ENCODE peak calls at places on chromosomes 3 and 15, in five cellular contexts. One of them, this sample, is unnamed.

GRCh38 chr3:64138046-64138445 is 87.2 kb downstream of the PRICKLE2 start:
- DNase-seq in body of pancreas: no peak
- DNase-seq in SK-N-SH: no peak
- DNase-seq in ascending aorta: no peak
- DNase-seq in mesendoderm: no peak
- DNase-seq in this sample: no peak

GRCh38 chr15:74857671-74858365 is 14.9 kb upstream of the ULK3 start:
- DNase-seq in body of pancreas: no peak
- DNase-seq in mesendoderm: no peak
- DNase-seq in ascending aorta: no peak
- DNase-seq in SK-N-SH: no peak
- DNase-seq in this sample: no peak

GRCh38 chr15:79994651-79995050 is 23.7 kb upstream of the BCL2A1 start:
- DNase-seq in SK-N-SH: no peak
- DNase-seq in ascending aorta: no peak
- DNase-seq in mesendoderm: peak; percentile 42
- DNase-seq in body of pancreas: no peak
- DNase-seq in this sample: peak; percentile 65

GRCh38 chr3:148178508-148178907 is 519.2 kb upstream of the AGTR1 start:
- DNase-seq in mesendoderm: peak; percentile 4
- DNase-seq in body of pancreas: no peak
- DNase-seq in SK-N-SH: no peak
- DNase-seq in ascending aorta: no peak
- DNase-seq in this sample: peak; percentile 8

GRCh38 chr3:153840487-153840886 is 280.7 kb upstream of the ARHGEF26 start:
- DNase-seq in body of pancreas: no peak
- DNase-seq in SK-N-SH: no peak
- DNase-seq in mesendoderm: no peak
- DNase-seq in ascending aorta: no peak
- DNase-seq in this sample: no peak

GRCh38 chr3:111299070-111299672 is 227.6 kb downstream of the NECTIN3 start:
- DNase-seq in mesendoderm: peak; percentile 72
- DNase-seq in ascending aorta: no peak
- DNase-seq in SK-N-SH: no peak
- DNase-seq in body of pancreas: no peak
- DNase-seq in this sample: peak; percentile 26

GRCh38 chr15:77076325-77076915 is 5.5 kb upstream of the TSPAN3 start:
- DNase-seq in ascending aorta: no peak
- DNase-seq in SK-N-SH: no peak
- DNase-seq in body of pancreas: no peak
- DNase-seq in mesendoderm: no peak
- DNase-seq in this sample: no peak

GRCh38 chr3:48524970-48525369 is 21.0 kb upstream of the SHISA5 start:
- DNase-seq in mesendoderm: no peak
- DNase-seq in ascending aorta: no peak
- DNase-seq in body of pancreas: no peak
- DNase-seq in SK-N-SH: no peak
- DNase-seq in this sample: no peak

GRCh38 chr3:17045705-17046104 is 160.9 kb downstream of the PLCL2 start:
- DNase-seq in ascending aorta: no peak
- DNase-seq in mesendoderm: no peak
- DNase-seq in SK-N-SH: no peak
- DNase-seq in body of pancreas: no peak
- DNase-seq in this sample: no peak

GRCh38 chr3:153356908-153357307 is 194.9 kb downstream of the RAP2B start:
- DNase-seq in body of pancreas: no peak
- DNase-seq in ascending aorta: no peak
- DNase-seq in SK-N-SH: no peak
- DNase-seq in mesendoderm: no peak
- DNase-seq in this sample: no peak

GRCh38 chr15:71512281-71513016 is 297.9 kb upstream of the NR2E3 start:
- DNase-seq in body of pancreas: no peak
- DNase-seq in SK-N-SH: no peak
- DNase-seq in ascending aorta: no peak
- DNase-seq in mesendoderm: no peak
- DNase-seq in this sample: no peak

GRCh38 chr3:147368151-147368550 is 38.2 kb downstream of the ZIC4 start:
- DNase-seq in body of pancreas: no peak
- DNase-seq in SK-N-SH: no peak
- DNase-seq in mesendoderm: no peak
- DNase-seq in ascending aorta: no peak
- DNase-seq in this sample: no peak

GRCh38 chr3:16817201-16817600 is 67.6 kb upstream of the PLCL2 start:
- DNase-seq in SK-N-SH: no peak
- DNase-seq in body of pancreas: no peak
- DNase-seq in mesendoderm: no peak
- DNase-seq in ascending aorta: no peak
- DNase-seq in this sample: no peak

GRCh38 chr15:96807361-96807760 is 476.9 kb downstream of the NR2F2 start:
- DNase-seq in ascending aorta: no peak
- DNase-seq in body of pancreas: no peak
- DNase-seq in mesendoderm: peak; percentile 29
- DNase-seq in SK-N-SH: no peak
- DNase-seq in this sample: no peak

GRCh38 chr3:26100176-26100575 is 310.3 kb downstream of the OXSM start:
- DNase-seq in mesendoderm: no peak
- DNase-seq in ascending aorta: no peak
- DNase-seq in SK-N-SH: no peak
- DNase-seq in body of pancreas: no peak
- DNase-seq in this sample: no peak

GRCh38 chr15:68340711-68341671 is 63.4 kb downstream of the FEM1B start:
- DNase-seq in mesendoderm: no peak
- DNase-seq in SK-N-SH: no peak
- DNase-seq in ascending aorta: no peak
- DNase-seq in body of pancreas: no peak
- DNase-seq in this sample: no peak

GRCh38 chr15:63057454-63058335 is 15.1 kb downstream of the TPM1 start:
- DNase-seq in mesendoderm: no peak
- DNase-seq in body of pancreas: no peak
- DNase-seq in SK-N-SH: no peak
- DNase-seq in ascending aorta: no peak
- DNase-seq in this sample: no peak

GRCh38 chr3:157156844-157157635 is 2.9 kb downstream of the CCNL1 start:
- DNase-seq in ascending aorta: no peak
- DNase-seq in mesendoderm: peak; percentile 61
- DNase-seq in SK-N-SH: no peak
- DNase-seq in body of pancreas: no peak
- DNase-seq in this sample: no peak

GRCh38 chr3:294096-294495 is 97.5 kb downstream of the CHL1 start:
- DNase-seq in body of pancreas: no peak
- DNase-seq in mesendoderm: no peak
- DNase-seq in ascending aorta: no peak
- DNase-seq in SK-N-SH: no peak
- DNase-seq in this sample: peak; percentile 96

GRCh38 chr3:45021524-45021923 is 4.6 kb upstream of the CLEC3B start:
- DNase-seq in body of pancreas: no peak
- DNase-seq in mesendoderm: no peak
- DNase-seq in SK-N-SH: no peak
- DNase-seq in ascending aorta: no peak
- DNase-seq in this sample: no peak

GRCh38 chr15:39124155-39124924 is 456.5 kb upstream of the THBS1 start:
- DNase-seq in ascending aorta: no peak
- DNase-seq in SK-N-SH: no peak
- DNase-seq in body of pancreas: no peak
- DNase-seq in mesendoderm: no peak
- DNase-seq in this sample: no peak

GRCh38 chr3:131849640-131850039 is 185.2 kb downstream of the CPNE4 start:
- DNase-seq in body of pancreas: no peak
- DNase-seq in SK-N-SH: no peak
- DNase-seq in mesendoderm: no peak
- DNase-seq in ascending aorta: no peak
- DNase-seq in this sample: no peak

GRCh38 chr3:8931342-8931741 is 31.9 kb downstream of the RAD18 start:
- DNase-seq in body of pancreas: no peak
- DNase-seq in SK-N-SH: peak; percentile 20
- DNase-seq in ascending aorta: no peak
- DNase-seq in mesendoderm: no peak
- DNase-seq in this sample: no peak

GRCh38 chr3:32246079-32246675 is 7.7 kb downstream of the CMTM8 start:
- DNase-seq in ascending aorta: no peak
- DNase-seq in body of pancreas: no peak
- DNase-seq in mesendoderm: peak; percentile 37
- DNase-seq in SK-N-SH: no peak
- DNase-seq in this sample: no peak

GRCh38 chr3:168341192-168341816 is 245.6 kb upstream of the GOLIM4 start:
- DNase-seq in body of pancreas: no peak
- DNase-seq in ascending aorta: no peak
- DNase-seq in mesendoderm: no peak
- DNase-seq in SK-N-SH: peak; percentile 7
- DNase-seq in this sample: no peak

GRCh38 chr3:126431103-126431534 is 36.4 kb downstream of the CFAP100 start:
- DNase-seq in ascending aorta: no peak
- DNase-seq in body of pancreas: no peak
- DNase-seq in SK-N-SH: no peak
- DNase-seq in mesendoderm: no peak
- DNase-seq in this sample: no peak

GRCh38 chr3:67349551-67350174 is 304.7 kb downstream of the SUCLG2 start:
- DNase-seq in ascending aorta: no peak
- DNase-seq in SK-N-SH: no peak
- DNase-seq in mesendoderm: no peak
- DNase-seq in body of pancreas: no peak
- DNase-seq in this sample: no peak

GRCh38 chr3:3586843-3587626 is 212.2 kb upstream of the LRRN1 start:
- DNase-seq in ascending aorta: no peak
- DNase-seq in body of pancreas: no peak
- DNase-seq in mesendoderm: peak; percentile 7
- DNase-seq in SK-N-SH: no peak
- DNase-seq in this sample: no peak

GRCh38 chr15:88401972-88402656 is 65.1 kb downstream of the MRPL46 start:
- DNase-seq in SK-N-SH: peak; percentile 28
- DNase-seq in body of pancreas: no peak
- DNase-seq in mesendoderm: peak; percentile 75
- DNase-seq in ascending aorta: no peak
- DNase-seq in this sample: no peak

GRCh38 chr3:157746391-157746790 is 243.2 kb upstream of the VEPH1 start:
- DNase-seq in ascending aorta: no peak
- DNase-seq in body of pancreas: no peak
- DNase-seq in mesendoderm: no peak
- DNase-seq in SK-N-SH: no peak
- DNase-seq in this sample: no peak

GRCh38 chr3:178618197-178618596 is 82.0 kb downstream of the KCNMB2 start:
- DNase-seq in SK-N-SH: no peak
- DNase-seq in ascending aorta: no peak
- DNase-seq in mesendoderm: no peak
- DNase-seq in body of pancreas: no peak
- DNase-seq in this sample: no peak

GRCh38 chr15:43518073-43518761 is 809 bp downstream of the MAP1A start:
- DNase-seq in ascending aorta: no peak
- DNase-seq in SK-N-SH: peak; percentile 70
- DNase-seq in mesendoderm: peak; percentile 75
- DNase-seq in body of pancreas: no peak
- DNase-seq in this sample: no peak

GRCh38 chr15:63037996-63038720 is 4.4 kb upstream of the TPM1 start:
- DNase-seq in SK-N-SH: no peak
- DNase-seq in body of pancreas: no peak
- DNase-seq in mesendoderm: no peak
- DNase-seq in ascending aorta: no peak
- DNase-seq in this sample: peak; percentile 87

GRCh38 chr3:159882784-159883779 is 105.6 kb upstream of the IL12A start:
- DNase-seq in ascending aorta: no peak
- DNase-seq in body of pancreas: no peak
- DNase-seq in SK-N-SH: peak; percentile 58
- DNase-seq in mesendoderm: peak; percentile 7
- DNase-seq in this sample: no peak

GRCh38 chr3:99484871-99485270 is 153.5 kb upstream of the COL8A1 start:
- DNase-seq in body of pancreas: no peak
- DNase-seq in SK-N-SH: no peak
- DNase-seq in mesendoderm: no peak
- DNase-seq in ascending aorta: no peak
- DNase-seq in this sample: no peak

GRCh38 chr15:80275946-80276345 is 23.9 kb upstream of the CTXND1 start:
- DNase-seq in body of pancreas: no peak
- DNase-seq in SK-N-SH: no peak
- DNase-seq in mesendoderm: no peak
- DNase-seq in ascending aorta: no peak
- DNase-seq in this sample: peak; percentile 10

GRCh38 chr3:132317229-132317948 is at the start of gene ACP3:
- DNase-seq in ascending aorta: no peak
- DNase-seq in body of pancreas: peak; percentile 67
- DNase-seq in mesendoderm: peak; percentile 86
- DNase-seq in SK-N-SH: no peak
- DNase-seq in this sample: peak; percentile 84

GRCh38 chr3:27606537-27606936 is 115.6 kb downstream of the EOMES start:
- DNase-seq in SK-N-SH: no peak
- DNase-seq in body of pancreas: no peak
- DNase-seq in mesendoderm: no peak
- DNase-seq in ascending aorta: no peak
- DNase-seq in this sample: no peak
- H3K27ac ChIP-seq in SK-N-SH: no peak overlapping the region
- H3K27ac ChIP-seq in body of pancreas: no peak overlapping the region
- H3K27ac ChIP-seq in mesendoderm: no peak overlapping the region
- H3K27ac ChIP-seq in ascending aorta: no peak overlapping the region
- H3K27ac ChIP-seq in this sample: peak overlapping the region; percentile 61

GRCh38 chr3:169836058-169836941 is 23.6 kb upstream of the LRRC34 start:
- DNase-seq in ascending aorta: no peak
- DNase-seq in SK-N-SH: no peak
- DNase-seq in body of pancreas: no peak
- DNase-seq in mesendoderm: peak; percentile 30
- DNase-seq in this sample: no peak
- H3K27ac ChIP-seq in ascending aorta: no peak overlapping the region
- H3K27ac ChIP-seq in SK-N-SH: no peak overlapping the region
- H3K27ac ChIP-seq in body of pancreas: no peak overlapping the region
- H3K27ac ChIP-seq in mesendoderm: no peak overlapping the region
- H3K27ac ChIP-seq in this sample: no peak overlapping the region

DNA sequence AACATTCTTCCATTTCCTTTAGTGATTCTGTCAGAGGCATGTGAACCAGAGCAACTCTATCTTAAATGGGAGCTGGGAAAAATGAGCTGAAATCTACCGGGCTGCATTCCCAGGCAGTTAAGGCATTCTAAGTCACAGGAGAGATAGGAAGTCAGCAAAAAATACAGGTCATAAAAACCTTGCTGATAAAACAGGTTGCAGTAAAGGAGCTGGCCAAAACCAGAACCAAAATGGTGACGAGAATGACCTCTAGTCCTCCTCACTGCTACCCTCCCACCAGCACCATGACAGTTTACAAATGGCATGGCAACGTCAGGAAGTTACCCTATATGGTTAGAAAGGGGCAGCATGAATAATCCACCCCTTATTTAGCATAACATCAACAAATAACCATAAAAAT is 66.4 kb downstream of the B3GALNT1 start:
- DNase-seq in SK-N-SH: no peak
- DNase-seq in body of pancreas: no peak
- DNase-seq in ascending aorta: no peak
- DNase-seq in mesendoderm: no peak
- DNase-seq in this sample: no peak
- H3K27ac ChIP-seq in SK-N-SH: no peak overlapping the region
- H3K27ac ChIP-seq in body of pancreas: no peak overlapping the region
- H3K27ac ChIP-seq in ascending aorta: no peak overlapping the region
- H3K27ac ChIP-seq in mesendoderm: no peak overlapping the region
- H3K27ac ChIP-seq in this sample: no peak overlapping the region

DNA sequence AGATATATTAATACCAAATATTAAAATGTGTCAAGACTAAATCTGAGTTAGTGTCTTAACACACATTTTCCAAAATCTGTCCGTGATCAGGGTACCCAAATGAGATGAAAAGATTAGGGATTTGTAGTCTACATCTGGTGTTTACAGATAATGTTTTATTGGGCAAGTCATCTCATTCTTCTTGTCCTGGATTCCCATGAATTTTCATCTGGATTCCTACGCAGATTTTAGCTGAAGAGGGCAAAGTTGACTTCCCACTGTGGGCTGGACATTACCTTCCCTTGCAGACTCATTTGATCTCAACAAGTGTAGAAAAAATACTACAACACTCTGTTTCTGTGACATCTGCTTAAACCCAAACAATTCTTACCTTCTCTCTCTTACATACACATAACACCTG is 79.1 kb downstream of the CEP63 start:
- DNase-seq in body of pancreas: no peak
- DNase-seq in ascending aorta: no peak
- DNase-seq in SK-N-SH: no peak
- DNase-seq in mesendoderm: no peak
- DNase-seq in this sample: no peak
- H3K27ac ChIP-seq in body of pancreas: no peak overlapping the region
- H3K27ac ChIP-seq in ascending aorta: no peak overlapping the region
- H3K27ac ChIP-seq in SK-N-SH: no peak overlapping the region
- H3K27ac ChIP-seq in mesendoderm: no peak overlapping the region
- H3K27ac ChIP-seq in this sample: no peak overlapping the region

This sample was measured in epithelial cell of prostate.